ENCODE peak calls at places on chromosomes 1 and 21, in four cellular contexts. D is adrenal gland, J is GM23248, X is BE2C. M is an unnamed sample.

GRCh38 chr1:198669023-198669698 is 30.3 kb downstream of the PTPRC start:
- DNase-seq in D (no peak), J (peak; percentile 93), X (no peak), M (peak; percentile 17)

GRCh38 chr1:235113183-235113917 is 15.3 kb downstream of the TOMM20 start:
- DNase-seq in D (no peak), J (no peak), X (no peak), M (peak; percentile 50)

GRCh38 chr1:216854836-216855485 is 131.7 kb upstream of the ESRRG start:
- DNase-seq in D (no peak), J (no peak), X (no peak), M (no peak)

GRCh38 chr1:54069792-54070548 is 16.6 kb downstream of the TCEANC2 start:
- DNase-seq in D (no peak), J (peak; percentile 72), X (peak; percentile 50), M (peak; percentile 70)

GRCh38 chr1:18211764-18212163 is 104.2 kb downstream of the IGSF21 start:
- DNase-seq in D (no peak), J (peak; percentile 36), X (no peak), M (no peak)

GRCh38 chr1:80258659-80259058 is 1252.1 kb upstream of the ADGRL4 start:
- DNase-seq in D (no peak), J (no peak), X (peak; percentile 27), M (no peak)

GRCh38 chr1:67618285-67619018 is 66.5 kb upstream of the GADD45A start:
- DNase-seq in D (peak; percentile 85), J (peak; percentile 95), X (no peak), M (no peak)

GRCh38 chr1:204104331-204105222 is 31.7 kb downstream of the SOX13 start:
- DNase-seq in D (peak; percentile 60), J (peak; percentile 34), X (no peak), M (no peak)

GRCh38 chr1:47555841-47556616 is 118.2 kb downstream of the FOXD2 start:
- DNase-seq in D (no peak), J (no peak), X (no peak), M (no peak)

GRCh38 chr1:1910033-1910465 is 5.0 kb upstream of the CALML6 start:
- DNase-seq in D (peak; percentile 13), J (no peak), X (no peak), M (no peak)

GRCh38 chr1:222627232-222627631 is 9.3 kb downstream of the MIA3 start:
- DNase-seq in D (no peak), J (peak; percentile 96), X (no peak), M (no peak)

GRCh38 chr1:68218485-68218884 is 13.8 kb downstream of the WLS start:
- DNase-seq in D (no peak), J (no peak), X (no peak), M (no peak)

GRCh38 chr21:32237021-32237420 is 41.8 kb downstream of the MIS18A start:
- DNase-seq in D (no peak), J (peak; percentile 38), X (no peak), M (no peak)

GRCh38 chr1:223346311-223346710 is 17.7 kb downstream of the SUSD4 start:
- DNase-seq in D (no peak), J (no peak), X (no peak), M (no peak)

GRCh38 chr1:62437273-62437945 is 560 bp downstream of the USP1 start:
- DNase-seq in D (no peak), J (peak; percentile 54), X (no peak), M (no peak)

GRCh38 chr1:62439652-62440371 is 3.0 kb downstream of the USP1 start:
- DNase-seq in D (no peak), J (no peak), X (no peak), M (no peak)

GRCh38 chr1:62436039-62436465 is 797 bp upstream of the USP1 start:
- DNase-seq in D (no peak), J (peak; percentile 99), X (peak; percentile 92), M (no peak)

GRCh38 chr1:62436466-62437272 is at the start of gene USP1:
- DNase-seq in D (peak; percentile 99), J (peak; percentile 99), X (peak; percentile 94), M (peak; percentile 95)

GRCh38 chr1:62438163-62438562 is 1.3 kb downstream of the USP1 start:
- DNase-seq in D (no peak), J (peak; percentile 39), X (no peak), M (no peak)
- H3K36me3 ChIP-seq in D (peaks cover 16% of the 10 kb centered on the region), J (peaks cover 15% of the 10 kb centered on the region), X (peaks cover 15% of the 10 kb centered on the region), M (peaks cover 32% of the 10 kb centered on the region)

GRCh38 chr1:110011527-110012041 is 22.8 kb upstream of the STRIP1 start:
- DNase-seq in D (peak; percentile 25), J (peak; percentile 71), X (peak; percentile 50), M (peak; percentile 70)

GRCh38 chr1:110006516-110006915 is 22.0 kb downstream of the AHCYL1 start:
- DNase-seq in D (no peak), J (no peak), X (no peak), M (no peak)

GRCh38 chr1:110007458-110007857 is 22.9 kb downstream of the AHCYL1 start:
- DNase-seq in D (no peak), J (no peak), X (peak; percentile 25), M (no peak)

GRCh38 chr1:110007045-110007444 is 22.5 kb downstream of the AHCYL1 start:
- DNase-seq in D (no peak), J (no peak), X (no peak), M (no peak)

GRCh38 chr1:110008971-110009565 is 24.5 kb downstream of the AHCYL1 start:
- DNase-seq in D (no peak), J (no peak), X (no peak), M (no peak)
- H3K36me3 ChIP-seq in D (peaks cover 47% of the 10 kb centered on the region), J (peaks cover 46% of the 10 kb centered on the region), X (peaks cover 45% of the 10 kb centered on the region), M (peaks cover 65% of the 10 kb centered on the region)

DNA sequence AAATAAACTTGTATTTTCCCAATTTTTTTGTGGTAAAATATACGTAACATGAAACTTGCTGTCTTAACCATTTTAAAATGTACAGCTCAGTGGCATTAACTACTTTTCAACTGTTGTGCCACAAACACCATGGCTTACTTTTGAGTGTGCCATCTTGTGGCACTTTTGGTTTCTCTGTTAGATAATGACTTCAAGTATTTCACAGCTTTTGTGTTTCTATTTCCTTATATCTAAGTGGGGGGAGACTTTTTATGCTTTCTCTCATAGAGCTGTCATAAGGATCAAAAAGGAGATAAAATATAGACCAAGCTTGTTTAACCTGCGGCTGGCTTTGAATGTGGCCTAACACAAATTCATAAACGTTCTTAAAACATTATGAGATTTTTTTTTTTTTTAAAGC is 44.3 kb downstream of the CDC14A start:
- DNase-seq in D (no peak), J (no peak), X (no peak), M (no peak)
- H3K36me3 ChIP-seq in D (no peaks in the 10 kb centered on the region), J (no peaks in the 10 kb centered on the region), X (peaks cover 4% of the 10 kb centered on the region), M (peaks cover 63% of the 10 kb centered on the region)

GRCh38 chr1:228297242-228297641 is 89.4 kb downstream of the OBSCN start:
- DNase-seq in D (no peak), J (no peak), X (no peak), M (no peak)
- H3K36me3 ChIP-seq in D (no peaks in the 10 kb centered on the region), J (no peaks in the 10 kb centered on the region), X (no peaks in the 10 kb centered on the region), M (no peaks in the 10 kb centered on the region)

GRCh38 chr1:40049745-40050144 is 9.2 kb downstream of the CAP1 start:
- DNase-seq in D (no peak), J (peak; percentile 34), X (no peak), M (no peak)
- H3K36me3 ChIP-seq in D (no peaks in the 10 kb centered on the region), J (peaks cover 13% of the 10 kb centered on the region), X (no peaks in the 10 kb centered on the region), M (peaks cover 44% of the 10 kb centered on the region)

DNA sequence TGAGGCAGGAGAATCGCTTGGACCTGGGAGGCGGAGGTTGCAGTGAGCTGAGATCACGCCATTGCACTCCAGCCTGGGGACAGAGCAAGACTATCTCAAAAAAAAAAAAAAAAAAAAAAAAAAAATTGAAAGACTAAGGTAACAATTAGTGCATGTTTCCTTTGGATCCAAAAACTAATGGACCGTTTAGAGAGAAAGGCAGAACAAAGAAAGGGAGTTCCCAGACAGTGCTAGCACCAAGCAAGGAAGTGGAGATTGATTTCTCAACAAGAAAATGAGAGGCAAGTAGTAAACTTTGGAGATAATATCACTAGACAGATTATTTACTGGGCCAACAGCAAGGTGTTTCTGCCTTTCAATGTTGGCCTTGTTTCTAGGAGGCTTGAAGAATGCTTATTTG is 24.2 kb downstream of the ATP1B1 start:
- DNase-seq in D (no peak), J (no peak), X (no peak), M (no peak)
- H3K36me3 ChIP-seq in D (peaks cover 41% of the 10 kb centered on the region), J (peaks cover 6% of the 10 kb centered on the region), X (peaks cover 82% of the 10 kb centered on the region), M (no peaks in the 10 kb centered on the region)

GRCh38 chr1:33330376-33330890 is 9.5 kb upstream of the A3GALT2 start:
- DNase-seq in D (no peak), J (no peak), X (no peak), M (no peak)

GRCh38 chr1:33332881-33333280 is 12.0 kb upstream of the A3GALT2 start:
- DNase-seq in D (no peak), J (peak; percentile 21), X (no peak), M (no peak)

GRCh38 chr1:33332357-33332789 is 11.5 kb upstream of the A3GALT2 start:
- DNase-seq in D (peak; percentile 87), J (peak; percentile 37), X (no peak), M (no peak)

GRCh38 chr1:33330906-33331305 is 10.0 kb upstream of the A3GALT2 start:
- DNase-seq in D (no peak), J (no peak), X (no peak), M (no peak)

GRCh38 chr1:33331444-33332356 is 10.8 kb upstream of the A3GALT2 start:
- DNase-seq in D (peak; percentile 63), J (peak; percentile 24), X (no peak), M (no peak)
- H3K36me3 ChIP-seq in D (peaks cover 73% of the 10 kb centered on the region), J (peaks cover 41% of the 10 kb centered on the region), X (peaks cover 16% of the 10 kb centered on the region), M (peaks cover 85% of the 10 kb centered on the region)

GRCh38 chr1:8122160-8122476 is 96.0 kb upstream of the ERRFI1 start:
- DNase-seq in D (peak; percentile 18), J (no peak), X (no peak), M (peak; percentile 90)
- H3K36me3 ChIP-seq in D (no peaks in the 10 kb centered on the region), J (no peaks in the 10 kb centered on the region), X (no peaks in the 10 kb centered on the region), M (no peaks in the 10 kb centered on the region)

GRCh38 chr1:155844860-155845259 is 12.2 kb downstream of the GON4L start:
- DNase-seq in D (no peak), J (no peak), X (no peak), M (no peak)

DNA sequence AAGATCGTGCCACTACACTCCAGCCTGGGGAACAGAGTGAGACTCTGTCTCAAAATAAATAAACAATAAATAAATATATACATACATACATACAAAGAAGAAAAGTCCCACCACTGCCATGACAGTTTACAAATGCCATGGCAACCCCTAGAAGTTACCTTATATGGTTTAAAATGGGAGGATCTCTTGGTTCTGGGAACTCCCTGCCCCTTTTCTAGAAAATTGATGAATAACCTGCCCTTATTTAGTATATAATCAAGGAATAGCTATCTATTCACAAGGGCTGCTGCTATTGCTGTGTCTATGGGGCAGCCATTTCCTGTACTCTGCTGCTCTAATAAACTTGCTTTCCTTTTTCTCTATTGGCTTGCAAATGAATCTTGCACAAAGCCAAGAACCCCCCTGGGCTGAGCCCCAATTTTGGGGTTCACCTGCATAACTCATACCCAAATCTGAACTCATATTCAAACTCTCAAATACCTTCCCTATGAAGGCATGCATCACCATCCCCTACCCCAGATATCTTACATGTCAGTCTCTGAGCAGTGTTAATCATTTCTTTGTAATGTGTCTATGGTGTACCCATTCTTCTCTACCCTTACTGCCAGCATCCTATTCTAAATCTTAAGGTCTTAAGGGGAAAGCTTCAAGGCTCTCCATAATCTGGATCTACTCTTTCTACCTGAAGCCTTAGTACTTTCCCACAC is 9.0 kb downstream of the GON4L start:
- DNase-seq in D (no peak), J (no peak), X (no peak), M (no peak)
- H3K36me3 ChIP-seq in D (peaks cover 23% of the 10 kb centered on the region), J (peaks cover 17% of the 10 kb centered on the region), X (peaks cover 53% of the 10 kb centered on the region), M (peaks cover 66% of the 10 kb centered on the region)